ENCODE peak calls at places on chromosomes 3 and 15, in five cellular contexts. Q is cardiac fibroblast, A is mucosa of descending colon, D is right cardiac atrium, C is ascending aorta. U is an unnamed sample.
A peak's percentile ranks its signal among the peaks of the same experiment; 100 is the strongest.

GRCh38 chr3:171116802-171117395 is 90.4 kb upstream of the SLC2A2 start:
- DNase-seq in C (no peak), D (no peak), A (no peak), Q (no peak), U (no peak)

GRCh38 chr3:106530367-106530766 is 661.6 kb upstream of the CBLB start:
- DNase-seq in C (no peak), D (no peak), Q (no peak), A (no peak), U (no peak)

GRCh38 chr3:147305533-147306241 is 100.7 kb downstream of the ZIC4 start:
- DNase-seq in Q (peak; percentile 23), D (no peak), A (no peak), C (no peak), U (no peak)

GRCh38 chr15:70632079-70632850 is 131.1 kb downstream of the UACA start:
- DNase-seq in A (no peak), D (no peak), C (no peak), Q (peak; percentile 48), U (no peak)

GRCh38 chr3:10205461-10206165 is 40.9 kb downstream of the IRAK2 start:
- DNase-seq in C (peak; percentile 93), D (no peak), A (no peak), Q (peak; percentile 96), U (no peak)

GRCh38 chr3:198113219-198114053 is 153.4 kb downstream of the LMLN start:
- DNase-seq in D (peak; percentile 64), C (no peak), Q (peak; percentile 2), A (peak; percentile 7), U (peak; percentile 26)

GRCh38 chr3:185998136-185998535 is 60.3 kb upstream of the TRA2B start:
- DNase-seq in Q (no peak), A (no peak), C (no peak), D (no peak), U (no peak)

GRCh38 chr15:67105065-67105951 is 39.9 kb downstream of the SMAD3 start:
- DNase-seq in A (no peak), C (peak; percentile 93), D (peak; percentile 71), Q (peak; percentile 99), U (no peak)

GRCh38 chr15:66234798-66235197 is 18.8 kb downstream of the MEGF11 start:
- DNase-seq in D (no peak), C (no peak), A (no peak), Q (no peak), U (no peak)

GRCh38 chr3:155418426-155418825 is 124.9 kb upstream of the STRIT1 start:
- DNase-seq in C (no peak), D (peak; percentile 82), Q (peak; percentile 24), A (no peak), U (peak; percentile 35)

GRCh38 chr3:28287046-28287445 is 45.6 kb downstream of the CMC1 start:
- DNase-seq in A (no peak), Q (no peak), C (no peak), D (no peak), U (no peak)

GRCh38 chr3:168881804-168882203 is 781.7 kb downstream of the MECOM start:
- DNase-seq in D (no peak), Q (peak; percentile 50), C (no peak), A (no peak), U (no peak)

GRCh38 chr15:39886418-39886817 is 33.6 kb downstream of the GPR176 start:
- DNase-seq in D (no peak), A (no peak), Q (no peak), C (no peak), U (peak; percentile 34)

GRCh38 chr3:9965200-9965875 is 13.1 kb upstream of the PRRT3 start:
- DNase-seq in D (no peak), C (no peak), A (no peak), Q (no peak), U (no peak)

GRCh38 chr15:28975766-28976179 is 90.0 kb downstream of the APBA2 start:
- DNase-seq in Q (peak; percentile 66), A (peak; percentile 41), C (no peak), D (no peak), U (peak; percentile 57)

GRCh38 chr15:51051776-51052175 is 42.9 kb downstream of the TNFAIP8L3 start:
- DNase-seq in C (no peak), D (peak; percentile 89), Q (peak; percentile 29), A (peak; percentile 46), U (no peak)

GRCh38 chr3:38829404-38829803 is 13.4 kb upstream of the SCN10A start:
- DNase-seq in A (peak; percentile 2), C (peak; percentile 72), D (peak; percentile 43), Q (peak; percentile 92), U (no peak)

GRCh38 chr3:189967254-189967865 is 153.3 kb downstream of the P3H2 start:
- DNase-seq in C (no peak), Q (peak; percentile 79), D (no peak), A (peak; percentile 74), U (peak; percentile 52)

GRCh38 chr3:61979645-61980430 is 393.5 kb downstream of the FEZF2 start:
- DNase-seq in Q (peak; percentile 49), D (no peak), C (no peak), A (no peak), U (no peak)

GRCh38 chr3:108283989-108284388 is 12.4 kb upstream of the HHLA2 start:
- DNase-seq in A (peak; percentile 55), Q (no peak), D (no peak), C (no peak), U (no peak)

GRCh38 chr3:68436619-68437411 is 495.5 kb downstream of the TAFA4 start:
- DNase-seq in Q (no peak), A (no peak), D (no peak), C (no peak), U (no peak)

GRCh38 chr3:134816623-134817022 is 21.6 kb downstream of the EPHB1 start:
- DNase-seq in D (no peak), C (no peak), Q (no peak), A (no peak), U (no peak)

GRCh38 chr15:95111969-95112368 is 880.6 kb downstream of the MCTP2 start:
- DNase-seq in A (no peak), C (no peak), Q (no peak), D (no peak), U (no peak)

GRCh38 chr3:158355623-158356588 is 215.1 kb upstream of the MLF1 start:
- DNase-seq in Q (no peak), C (no peak), A (no peak), D (no peak), U (no peak)

GRCh38 chr15:53586815-53587214 is 172.6 kb downstream of the WDR72 start:
- DNase-seq in D (peak; percentile 63), Q (no peak), C (no peak), A (peak; percentile 81), U (peak; percentile 14)

GRCh38 chr15:78638658-78639314 is 2.2 kb downstream of the CHRNB4 start:
- DNase-seq in C (no peak), A (peak; percentile 80), Q (peak; percentile 56), D (peak; percentile 60), U (peak; percentile 96)

GRCh38 chr3:196778755-196779154 is 39.1 kb downstream of the PAK2 start:
- DNase-seq in Q (peak; percentile 73), C (no peak), D (no peak), A (no peak), U (no peak)

DNA sequence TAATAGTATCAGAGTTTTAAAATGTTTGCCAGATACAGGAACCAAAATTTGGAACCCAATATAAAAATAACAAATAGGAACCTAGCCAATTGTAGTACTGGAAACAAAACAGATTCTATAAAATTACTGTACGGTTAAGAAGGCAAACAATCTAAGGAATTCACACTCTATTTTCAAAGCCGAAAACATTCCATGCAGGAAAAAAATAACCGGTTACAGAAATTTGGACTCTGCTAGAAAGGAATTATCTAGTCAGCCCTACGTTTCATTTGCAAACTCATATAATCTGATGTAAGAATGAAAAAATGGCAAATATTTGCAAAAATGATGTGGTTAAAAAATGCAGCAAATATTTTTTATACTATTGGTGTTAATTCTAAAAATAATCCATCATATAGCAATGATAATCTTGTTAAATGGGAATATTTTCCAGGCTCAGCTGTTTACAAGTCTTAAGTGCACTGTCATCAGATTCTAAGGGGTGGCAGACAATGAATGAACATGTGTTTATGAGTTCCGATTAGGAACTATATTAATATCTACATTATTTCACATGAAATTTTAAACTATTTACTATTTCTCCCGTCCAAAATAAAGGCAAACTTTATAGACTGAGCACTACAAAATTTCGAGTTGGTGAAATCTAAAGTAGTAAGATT is 58.1 kb downstream of the DCBLD2 start:
- DNase-seq in C (no peak), A (no peak), Q (no peak), D (no peak), U (no peak)
- H3K4me3 ChIP-seq in C (no peak overlapping the region), A (no peak overlapping the region), Q (no peak overlapping the region), D (no peak overlapping the region), U (no peak overlapping the region)

DNA sequence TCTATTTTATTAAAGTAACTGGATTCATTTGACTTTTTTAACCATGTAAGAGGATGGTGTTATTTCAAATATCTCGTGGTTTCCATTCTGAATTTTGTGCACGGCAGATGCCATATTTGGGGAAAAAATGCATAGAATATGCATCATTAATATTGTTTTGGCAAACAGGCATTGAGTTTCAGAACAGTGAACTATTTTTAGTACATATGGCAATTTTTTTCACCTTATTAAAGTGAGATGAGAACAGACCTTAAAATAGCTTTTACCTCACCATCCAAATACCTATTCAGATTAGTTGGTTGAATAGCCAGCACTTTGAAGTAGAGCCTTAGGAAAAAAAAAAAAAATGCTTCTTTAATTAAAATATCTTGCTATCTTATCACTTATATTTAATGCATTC is 117.3 kb upstream of the FLNB start:
- DNase-seq in C (no peak), A (no peak), D (no peak), Q (peak; percentile 27), U (no peak)
- H3K4me3 ChIP-seq in C (peak overlapping the region; percentile 65), A (no peak overlapping the region), D (peak overlapping the region; percentile 59), Q (no peak overlapping the region), U (no peak overlapping the region)

GRCh38 chr15:35014265-35014664 is 26.2 kb upstream of the ZNF770 start:
- DNase-seq in A (no peak), Q (no peak), D (no peak), C (no peak), U (peak; percentile 9)

GRCh38 chr15:35023794-35024193 is 35.7 kb upstream of the ZNF770 start:
- DNase-seq in A (no peak), C (no peak), D (no peak), Q (no peak), U (no peak)

GRCh38 chr15:35020974-35021373 is 32.9 kb upstream of the ZNF770 start:
- DNase-seq in Q (no peak), A (no peak), D (no peak), C (no peak), U (no peak)

DNA sequence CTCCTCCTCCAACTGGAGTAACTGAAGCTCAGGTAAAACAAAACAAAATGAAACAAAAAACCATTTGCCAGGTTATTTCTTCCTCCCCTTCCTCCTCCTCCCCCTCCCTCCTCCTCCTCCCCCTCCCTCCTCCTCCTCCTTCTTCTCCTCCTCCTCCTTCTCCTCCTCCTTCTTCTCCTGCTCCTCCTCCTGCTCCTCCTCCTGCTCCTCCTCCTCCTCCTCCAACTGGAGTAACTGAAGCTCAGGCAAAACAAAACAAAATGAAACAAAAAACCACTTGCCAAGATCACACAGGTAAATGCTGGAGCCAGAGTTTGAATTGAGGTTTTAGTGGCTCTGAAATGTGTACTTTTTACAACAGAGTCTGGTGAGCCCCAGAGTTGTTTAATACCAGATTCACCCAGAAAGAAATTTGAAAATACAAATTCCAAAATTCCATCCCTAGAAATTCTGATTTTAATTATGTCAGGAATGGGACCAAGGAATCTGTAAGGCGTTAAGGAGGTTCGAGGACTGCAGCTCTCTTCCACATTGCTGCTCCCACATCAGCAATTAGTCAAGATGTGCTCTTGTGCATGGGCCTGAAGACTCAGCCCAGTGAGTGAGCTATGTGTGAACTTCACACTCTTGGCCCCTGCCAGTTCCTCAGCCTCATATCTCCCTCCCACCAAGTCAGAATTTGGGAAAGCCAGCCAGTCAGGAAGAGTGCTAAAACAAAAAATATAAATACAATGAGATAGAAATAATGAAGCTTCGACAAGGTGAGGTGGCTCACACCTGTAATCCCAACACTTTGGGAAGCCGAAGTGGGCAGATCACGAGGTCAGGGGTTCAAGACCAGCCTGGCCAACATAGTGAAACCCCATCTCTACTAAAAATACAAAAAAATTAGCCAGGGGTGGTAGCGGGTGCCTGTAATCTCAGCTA is 31.6 kb upstream of the ZNF770 start:
- DNase-seq in D (peak; percentile 30), Q (peak; percentile 32), A (peak; percentile 3), C (no peak), U (peak; percentile 12)
- H3K4me3 ChIP-seq in D (no peak overlapping the region), Q (no peak overlapping the region), A (no peak overlapping the region), C (no peak overlapping the region), U (no peak overlapping the region)

GRCh38 chr3:156685198-156685597 is 10.8 kb downstream of the TIPARP start:
- DNase-seq in Q (peak; percentile 72), A (no peak), D (no peak), C (no peak), U (no peak)
- H3K4me3 ChIP-seq in Q (no peak overlapping the region), A (no peak overlapping the region), D (no peak overlapping the region), C (no peak overlapping the region), U (no peak overlapping the region)